ENCODE peak calls at places on chromosomes 13 and 19, in seven cellular contexts. Q is HepG2, L is stomach, X is endothelial cell of umbilical vein, U is K562, N is H1, D is HCT116. W is an unnamed sample.

GRCh38 chr19:33293255-33294057 is 8.9 kb downstream of the CEBPA start:
- DNase-seq in Q (peak), L (no peak), X (no peak), U (peak), N (no peak), D (no peak), W (no peak)

GRCh38 chr13:108426893-108427292 is 157.4 kb downstream of the TNFSF13B start:
- DNase-seq in Q (no peak), L (no peak), X (no peak), U (no peak), N (no peak), D (no peak), W (no peak)

GRCh38 chr19:48740705-48741030 is 258 bp upstream of the RASIP1 start:
- DNase-seq in Q (no peak), L (no peak), X (peak), U (no peak), N (no peak), D (no peak), W (no peak)

GRCh38 chr13:45446181-45446580 is 18.6 kb upstream of the COG3 start:
- DNase-seq in Q (no peak), L (no peak), X (no peak), U (no peak), N (no peak), D (no peak), W (no peak)

GRCh38 chr13:25608181-25608580 is 236.4 kb downstream of the ATP8A2 start:
- DNase-seq in Q (no peak), L (no peak), X (no peak), U (no peak), N (no peak), D (no peak), W (no peak)

GRCh38 chr19:16470911-16471811 is 609 bp downstream of the EPS15L1 start:
- DNase-seq in Q (no peak), L (no peak), X (peak), U (peak), N (no peak), D (no peak), W (no peak)

GRCh38 chr13:77928909-77929308 is 10.3 kb upstream of the EDNRB start:
- DNase-seq in Q (no peak), L (no peak), X (peak), U (no peak), N (no peak), D (no peak), W (no peak)

GRCh38 chr19:6020166-6020967 is 42.4 kb upstream of the RANBP3 start:
- DNase-seq in Q (peak), L (peak), X (no peak), U (no peak), N (no peak), D (no peak), W (no peak)

GRCh38 chr13:42654760-42655159 is 80.8 kb downstream of the TNFSF11 start:
- DNase-seq in Q (no peak), L (no peak), X (no peak), U (no peak), N (no peak), D (no peak), W (no peak)

GRCh38 chr19:58558623-58559274 is 338 bp upstream of the UBE2M start:
- DNase-seq in Q (peak), L (peak), X (peak), U (peak), N (peak), D (peak), W (peak)

GRCh38 chr13:31053098-31053497 is 108.6 kb downstream of the HSPH1 start:
- DNase-seq in Q (no peak), L (no peak), X (no peak), U (no peak), N (no peak), D (no peak), W (no peak)

DNA sequence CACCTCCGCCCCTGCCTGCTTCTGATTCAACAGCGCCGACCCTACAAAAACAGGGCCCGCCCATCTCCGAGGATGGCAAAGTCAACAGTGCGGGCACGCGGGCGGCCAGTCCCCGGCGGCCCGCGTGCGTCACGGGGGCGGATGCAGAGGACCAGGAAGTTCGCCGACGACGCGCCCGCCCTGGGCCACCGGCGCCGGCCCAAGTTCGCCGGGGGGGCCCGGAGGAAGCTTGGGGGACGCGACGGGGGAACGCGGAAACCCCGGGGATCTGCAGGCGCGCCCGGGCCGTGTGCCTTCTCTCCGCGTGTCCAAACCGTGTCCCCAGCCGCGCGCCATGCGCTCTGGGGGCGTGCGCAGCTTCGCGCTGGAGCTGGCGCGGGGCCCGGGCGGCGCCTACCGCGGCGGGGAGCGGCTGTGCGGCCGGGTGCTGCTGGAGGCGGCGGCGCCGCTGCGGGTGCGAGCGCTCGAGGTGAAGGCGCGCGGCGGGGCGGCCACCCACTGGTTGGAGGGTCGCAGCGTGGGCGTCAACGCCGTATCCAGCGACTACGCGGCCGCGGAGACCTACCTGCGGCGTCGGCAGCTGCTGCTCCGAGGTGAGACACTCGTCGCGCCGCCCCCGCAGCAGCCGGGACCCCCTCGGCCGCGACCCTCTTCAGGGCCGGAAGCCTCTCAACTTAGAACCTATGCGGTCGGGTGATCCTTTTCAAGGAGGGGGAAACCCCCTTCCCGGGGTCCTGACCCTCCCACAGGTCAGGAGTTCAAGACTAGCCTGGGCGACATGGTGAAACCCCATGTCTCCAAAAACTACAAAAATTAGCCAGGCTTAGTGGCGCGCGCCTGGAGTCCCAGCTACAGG is 6.8 kb upstream of the ARRDC2 start:
- DNase-seq in Q (peak), L (peak), X (peak), U (peak), N (no peak), D (peak), W (peak)
- TF ChIP-seq POLR2A in Q (no peak), L (no peak), X (peak), U (peak), N (peak), D (peak), W (peak)

GRCh38 chr13:33218020-33218419 is 67.5 kb downstream of the STARD13 start:
- DNase-seq in Q (peak), L (no peak), X (no peak), U (no peak), N (no peak), D (peak), W (peak)
- TF ChIP-seq POLR2AphosphoS5 in Q (no peak), L (no peak), X (no peak), U (no peak), N (no peak), D (no peak), W (no peak)

DNA sequence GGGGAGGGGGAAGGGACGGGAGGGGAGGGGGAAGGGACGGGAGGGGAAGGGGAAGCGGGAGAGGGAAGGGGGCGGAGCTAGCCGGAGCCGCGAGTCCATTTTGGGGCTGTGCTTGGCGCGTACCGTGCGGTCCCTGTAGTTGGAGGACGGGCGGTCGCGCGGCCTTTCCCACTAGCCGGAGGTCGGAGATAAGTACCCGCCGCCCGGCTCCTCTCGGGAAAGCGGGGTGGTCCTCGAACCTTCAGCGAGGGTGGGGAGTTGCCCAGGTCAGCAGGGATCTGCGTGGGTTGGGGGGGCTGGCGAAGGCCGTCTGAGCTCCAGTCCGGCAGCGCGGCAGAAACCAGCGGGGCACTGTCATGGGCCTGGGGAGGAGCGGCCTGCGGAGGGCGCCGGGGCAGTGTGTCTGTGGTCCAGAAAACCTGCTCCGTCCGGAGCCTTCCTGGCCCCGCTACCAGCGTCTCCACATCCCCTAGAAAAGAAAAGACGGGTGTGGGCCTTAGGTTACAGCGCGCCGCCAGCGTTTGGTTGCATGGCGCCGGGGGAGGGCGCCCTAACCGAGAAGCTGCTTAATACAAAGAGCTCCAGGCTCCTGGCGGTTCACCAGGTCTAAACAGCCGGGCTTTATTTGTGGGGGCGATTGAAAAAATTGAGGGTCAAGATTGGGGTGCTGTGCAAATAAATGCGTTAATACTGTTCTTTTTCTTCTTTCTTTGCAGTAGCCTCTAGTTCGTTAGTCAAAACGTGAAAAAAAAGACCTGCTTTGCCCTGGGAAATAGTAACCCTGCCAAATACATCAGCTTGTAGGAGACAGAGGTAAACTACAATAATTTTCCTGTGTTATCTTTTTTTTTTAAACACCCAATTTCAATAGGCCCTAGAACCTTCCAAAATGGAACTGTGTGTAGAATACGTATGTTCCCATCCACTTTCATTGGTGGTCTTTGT is at the start of gene TRIM13:
- DNase-seq in Q (peak), L (peak), X (peak), U (peak), N (peak), D (peak), W (peak)
- TF ChIP-seq POLR2A in Q (peak), L (no peak), X (peak), U (peak), N (peak), D (no peak), W (peak)

GRCh38 chr19:1129535-1129934 is 25.7 kb downstream of the GPX4 start:
- DNase-seq in Q (no peak), L (no peak), X (no peak), U (no peak), N (no peak), D (no peak), W (no peak)
- TF ChIP-seq POLR2AphosphoS5 in Q (no peak), L (no peak), X (no peak), U (no peak), N (no peak), D (no peak), W (no peak)